ENCODE peak calls at places on chromosomes 3 and 15, in four cellular contexts. I is left lung, E is trophoblast cell, M is A549. V is an unnamed sample.

GRCh38 chr3:95049841-95050240 is 987.0 kb downstream of the NSUN3 start:
- DNase-seq in I (no peak), E (no peak), M (no peak), V (no peak)

GRCh38 chr3:194730369-194730768 is 44.7 kb downstream of the FAM43A start:
- DNase-seq in I (peak), E (peak), M (no peak), V (peak)

GRCh38 chr3:56251343-56251945 is 216.8 kb downstream of the ERC2 start:
- DNase-seq in I (no peak), E (peak), M (peak), V (peak)

GRCh38 chr15:99976811-99977271 is 243.6 kb upstream of the LYSMD4 start:
- DNase-seq in I (no peak), E (peak), M (peak), V (peak)

GRCh38 chr15:83446904-83447708 is at the start of gene SH3GL3:
- DNase-seq in I (peak), E (peak), M (peak), V (peak)

GRCh38 chr3:44477312-44478030 is at the start of gene ZNF445:
- DNase-seq in I (peak), E (peak), M (peak), V (peak)

GRCh38 chr3:120103276-120103675 is 9.0 kb upstream of the GSK3B start:
- DNase-seq in I (no peak), E (no peak), M (no peak), V (no peak)

GRCh38 chr3:65855370-65856100 is 183.2 kb downstream of the MAGI1 start:
- DNase-seq in I (no peak), E (peak), M (no peak), V (no peak)

GRCh38 chr15:101204744-101205535 is 46.9 kb downstream of the CHSY1 start:
- DNase-seq in I (no peak), E (no peak), M (no peak), V (no peak)

GRCh38 chr3:9673082-9673481 is 23.8 kb downstream of the MTMR14 start:
- DNase-seq in I (no peak), E (no peak), M (no peak), V (no peak)

GRCh38 chr3:58052373-58053273 is 44.4 kb downstream of the FLNB start:
- DNase-seq in I (peak), E (peak), M (peak), V (peak)

GRCh38 chr15:64911317-64912186 is at the start of gene ANKDD1A:
- DNase-seq in I (peak), E (peak), M (peak), V (peak)

GRCh38 chr3:183212096-183212495 is 41.0 kb upstream of the B3GNT5 start:
- DNase-seq in I (no peak), E (no peak), M (no peak), V (no peak)

GRCh38 chr15:36428102-36428845 is 151.2 kb upstream of the CDIN1 start:
- DNase-seq in I (no peak), E (peak), M (peak), V (peak)

GRCh38 chr3:156010829-156011228 is 109.5 kb upstream of the KCNAB1 start:
- DNase-seq in I (no peak), E (peak), M (peak), V (peak)

GRCh38 chr3:64353256-64353655 is 128.0 kb upstream of the PRICKLE2 start:
- DNase-seq in I (no peak), E (no peak), M (no peak), V (no peak)

GRCh38 chr3:54533856-54534255 is 394.0 kb downstream of the LRTM1 start:
- DNase-seq in I (no peak), E (no peak), M (no peak), V (no peak)

GRCh38 chr3:40129981-40130380 is 179.5 kb upstream of the EIF1B start:
- DNase-seq in I (no peak), E (no peak), M (no peak), V (no peak)

GRCh38 chr15:37819191-37819590 is 115.2 kb upstream of the TMCO5A start:
- DNase-seq in I (no peak), E (no peak), M (no peak), V (no peak)

GRCh38 chr3:62183087-62183486 is 190.3 kb downstream of the FEZF2 start:
- DNase-seq in I (no peak), E (no peak), M (no peak), V (no peak)

GRCh38 chr15:97680606-97681220 is 279.8 kb upstream of the ARRDC4 start:
- DNase-seq in I (no peak), E (peak), M (no peak), V (no peak)

GRCh38 chr3:190830031-190830430 is 32.5 kb downstream of the GMNC start:
- DNase-seq in I (no peak), E (no peak), M (no peak), V (no peak)

GRCh38 chr3:32422943-32423342 is 31.3 kb downstream of the CMTM7 start:
- DNase-seq in I (no peak), E (no peak), M (no peak), V (no peak)

GRCh38 chr3:122232485-122232884 is 49.0 kb downstream of the CASR start:
- DNase-seq in I (no peak), E (no peak), M (no peak), V (no peak)

GRCh38 chr3:9780451-9780797 is 10.7 kb upstream of the CAMK1 start:
- DNase-seq in I (no peak), E (no peak), M (no peak), V (no peak)

GRCh38 chr3:116678853-116679252 is 30.7 kb upstream of the TUSC7 start:
- DNase-seq in I (no peak), E (no peak), M (no peak), V (no peak)

GRCh38 chr3:37074178-37074577 is 80.9 kb downstream of the MLH1 start:
- DNase-seq in I (no peak), E (peak), M (no peak), V (no peak)

GRCh38 chr3:127675651-127676391 is 3.1 kb downstream of the ABTB1 start:
- DNase-seq in I (peak), E (no peak), M (no peak), V (no peak)

GRCh38 chr3:31092748-31093607 is 198.5 kb upstream of the GADL1 start:
- DNase-seq in I (no peak), E (peak), M (no peak), V (no peak)

GRCh38 chr3:129033619-129034321 is 26.8 kb upstream of the GP9 start:
- DNase-seq in I (no peak), E (no peak), M (no peak), V (no peak)

GRCh38 chr3:31861839-31862238 is 119.2 kb downstream of the OSBPL10 start:
- DNase-seq in I (no peak), E (no peak), M (no peak), V (no peak)

DNA sequence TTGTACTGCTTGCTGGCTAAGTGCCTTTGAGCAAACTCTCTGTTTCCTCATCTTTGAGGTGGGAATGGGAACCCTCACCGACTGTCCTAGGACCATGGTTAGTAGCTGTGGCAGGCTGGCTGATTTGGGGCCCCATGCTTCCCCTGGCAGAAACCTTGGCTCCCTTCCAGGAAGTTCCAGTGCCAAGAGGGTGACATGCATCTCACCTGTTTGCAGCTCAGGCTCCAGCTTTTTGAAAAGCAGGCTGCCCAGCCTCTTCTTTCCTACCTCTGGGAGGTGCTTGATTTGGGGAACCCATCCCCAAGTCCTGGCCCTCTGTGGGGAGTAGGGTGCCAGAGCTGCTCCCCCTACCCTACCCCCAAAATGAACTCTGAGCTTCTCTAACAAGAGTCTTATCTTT is 50.8 kb downstream of the RAB11A start:
- DNase-seq in I (no peak), E (no peak), M (no peak), V (no peak)
- H3K27ac ChIP-seq in I (no peak), E (no peak), M (no peak), V (no peak)

GRCh38 chr15:41933771-41934170 is 38.6 kb downstream of the EHD4 start:
- DNase-seq in I (no peak), E (no peak), M (peak), V (peak)

GRCh38 chr15:41935566-41936020 is 36.8 kb downstream of the EHD4 start:
- DNase-seq in I (no peak), E (no peak), M (no peak), V (no peak)

GRCh38 chr15:41936155-41936554 is 36.2 kb downstream of the EHD4 start:
- DNase-seq in I (no peak), E (no peak), M (no peak), V (no peak)

GRCh38 chr15:41932939-41933725 is 39.2 kb downstream of the EHD4 start:
- DNase-seq in I (no peak), E (no peak), M (no peak), V (no peak)

DNA sequence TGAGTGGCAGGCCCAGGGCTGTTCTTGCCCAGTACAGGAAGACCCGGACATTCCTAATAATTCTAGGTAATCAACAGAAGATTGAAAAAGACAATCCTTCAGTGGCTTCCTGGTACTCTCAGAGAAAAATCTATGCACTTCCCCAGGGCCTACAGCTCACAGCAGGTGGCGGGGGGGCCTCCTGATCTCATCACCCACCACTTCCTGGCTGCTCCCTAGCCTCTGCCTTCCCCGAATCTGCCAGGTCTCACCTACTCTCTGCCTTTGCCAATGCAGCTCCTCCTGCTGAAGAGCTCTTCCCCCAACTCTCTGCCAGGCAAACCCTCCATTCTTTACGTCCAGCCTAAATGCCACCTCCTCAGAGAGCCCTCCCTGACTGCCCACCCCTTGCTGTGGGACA is 37.5 kb downstream of the EHD4 start:
- DNase-seq in I (no peak), E (no peak), M (no peak), V (peak)
- H3K27ac ChIP-seq in I (peak), E (no peak), M (peak), V (peak)

DNA sequence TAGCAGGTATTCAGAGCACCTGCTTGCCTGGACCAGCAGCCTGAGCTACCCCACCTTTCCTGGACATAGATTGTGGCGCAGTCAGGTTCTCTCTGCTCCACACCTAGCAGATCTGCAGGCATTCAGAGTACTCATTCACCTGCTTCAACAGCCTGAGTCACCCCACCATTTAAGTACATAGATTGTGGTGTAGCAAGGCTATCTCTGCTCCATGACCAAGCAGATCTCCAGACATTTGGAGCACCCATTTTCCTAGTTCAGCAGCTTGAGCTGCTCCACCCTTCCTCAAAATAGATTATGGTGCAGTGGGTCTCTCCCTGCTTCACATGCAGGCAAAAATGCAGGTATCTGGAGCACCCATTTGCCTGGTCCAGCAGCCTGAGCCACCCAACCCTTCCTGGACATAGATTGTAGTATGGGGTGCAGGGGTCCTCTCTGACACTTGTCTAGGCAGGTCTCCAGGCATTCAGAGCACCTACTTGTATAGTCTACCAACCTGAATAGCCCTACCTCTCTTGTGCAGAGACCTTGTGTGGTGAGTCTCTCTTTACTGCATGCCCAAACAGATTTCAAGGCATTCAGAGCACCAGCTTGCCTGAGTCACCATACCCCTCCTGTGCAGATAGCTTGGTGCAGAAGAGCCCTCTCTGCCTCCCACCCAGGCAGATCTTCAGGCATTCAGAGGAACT is 466.0 kb upstream of the THBS1 start:
- DNase-seq in I (no peak), E (no peak), M (no peak), V (peak)
- H3K27ac ChIP-seq in I (no peak), E (no peak), M (no peak), V (peak)

DNA sequence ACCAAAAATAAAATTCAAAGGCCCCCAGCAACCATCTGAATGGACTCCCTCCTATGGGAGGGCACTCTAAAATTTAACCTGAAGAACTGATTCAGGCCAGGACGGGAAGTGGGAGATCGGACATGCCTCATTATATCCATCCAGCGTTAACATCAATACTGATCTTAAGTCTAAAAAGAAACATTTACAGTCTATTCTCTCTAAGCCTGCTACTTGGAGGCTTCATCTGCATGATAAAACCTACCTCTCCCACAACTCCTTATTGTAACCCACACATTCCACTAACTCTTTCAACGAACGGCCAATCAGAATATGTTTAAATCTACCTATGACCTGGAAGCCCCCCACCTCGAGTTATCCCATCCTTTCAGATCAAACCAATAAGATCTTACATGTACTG is 68.4 kb downstream of the HERC1 start:
- DNase-seq in I (no peak), E (no peak), M (no peak), V (no peak)
- H3K27ac ChIP-seq in I (no peak), E (peak), M (no peak), V (no peak)

GRCh38 chr3:126266850-126267168 is 86.4 kb upstream of the ALDH1L1 start:
- DNase-seq in I (no peak), E (no peak), M (no peak), V (no peak)

GRCh38 chr3:126268866-126269265 is 88.3 kb downstream of the KLF15 start:
- DNase-seq in I (no peak), E (no peak), M (no peak), V (no peak)

GRCh38 chr3:126267169-126267975 is 87.0 kb upstream of the ALDH1L1 start:
- DNase-seq in I (peak), E (peak), M (peak), V (peak)

GRCh38 chr3:126269360-126269759 is 87.8 kb downstream of the KLF15 start:
- DNase-seq in I (no peak), E (no peak), M (peak), V (no peak)

DNA sequence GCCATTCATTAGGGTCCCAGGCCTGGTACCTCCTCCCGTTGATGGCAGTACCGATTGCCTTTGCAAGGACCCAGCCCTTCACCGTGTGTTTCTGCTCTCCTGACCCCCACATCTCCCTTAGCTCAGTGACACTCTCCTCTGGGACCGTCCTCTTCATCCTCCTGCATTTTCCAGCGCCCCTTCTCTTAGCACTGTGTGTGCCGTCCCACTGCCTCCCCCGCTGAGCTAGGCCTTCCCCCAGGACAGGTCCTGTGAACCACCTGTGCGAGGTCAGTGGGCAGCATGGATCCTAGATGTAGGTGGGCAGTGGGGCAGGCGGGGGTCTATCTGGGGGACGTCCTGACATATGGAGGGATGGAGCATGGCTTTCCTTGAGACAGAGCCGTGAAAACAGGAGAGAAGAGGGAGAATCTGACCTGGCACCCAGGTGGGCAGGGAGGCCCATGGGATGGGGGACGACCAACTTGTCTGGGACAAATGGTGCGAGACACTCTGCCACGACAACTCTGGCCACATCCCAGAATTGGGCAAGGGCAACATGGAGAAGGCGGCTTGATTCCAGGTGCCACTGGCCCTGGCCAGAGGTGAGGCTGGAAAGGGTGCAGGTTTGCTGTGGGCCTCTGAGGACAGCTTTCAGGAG is 87.7 kb upstream of the ALDH1L1 start:
- DNase-seq in I (no peak), E (no peak), M (no peak), V (no peak)
- H3K27ac ChIP-seq in I (peak), E (peak), M (peak), V (peak)

GRCh38 chr3:101259485-101260341 is 60.7 kb downstream of the IMPG2 start:
- DNase-seq in I (no peak), E (no peak), M (no peak), V (no peak)
- H3K27ac ChIP-seq in I (no peak), E (no peak), M (no peak), V (no peak)

GRCh38 chr15:96325579-96326331 is 4.7 kb upstream of the NR2F2 start:
- DNase-seq in I (no peak), E (peak), M (peak), V (no peak)
- H3K27ac ChIP-seq in I (peak), E (peak), M (peak), V (peak)

V was measured in RWPE1.